ENCODE peak calls at places on chromosomes 11 and 22, in ten cellular contexts. Y is uterus, R is A549, V is right lobe of liver, L is GM12892, W is body of pancreas, S is Peyer's patch, T is heart left ventricle, H is endothelial cell of umbilical vein, D is ovary. C is an unnamed sample.

GRCh38 chr22:42902875-42903510 is 45.9 kb upstream of the ARFGAP3 start:
- DNase-seq in W (no peak), H (no peak), Y (no peak), L (no peak), V (no peak), D (peak; percentile 51), S (no peak), T (no peak), R (no peak), C (no peak)

GRCh38 chr11:64654958-64655541 is 64.0 kb downstream of the SLC22A12 start:
- DNase-seq in S (no peak), W (no peak), Y (no peak), L (no peak), T (no peak), D (no peak), H (no peak), R (no peak), V (no peak), C (no peak)

GRCh38 chr11:114122668-114123067 is 63.2 kb downstream of the ZBTB16 start:
- DNase-seq in R (no peak), T (no peak), D (no peak), Y (no peak), L (no peak), W (no peak), H (no peak), S (no peak), V (no peak), C (no peak)

GRCh38 chr22:20174785-20175596 is 24.1 kb upstream of the CCDC188 start:
- DNase-seq in H (no peak), Y (no peak), D (no peak), W (no peak), L (no peak), S (no peak), R (no peak), T (no peak), V (no peak), C (no peak)

GRCh38 chr11:24502425-24502824 is 5.6 kb downstream of the LUZP2 start:
- DNase-seq in T (no peak), L (no peak), S (no peak), W (no peak), R (no peak), V (no peak), Y (no peak), H (no peak), D (no peak), C (no peak)

GRCh38 chr11:65479184-65480145 is 19.4 kb upstream of the MALAT1 start:
- DNase-seq in Y (peak; percentile 92), L (no peak), D (peak; percentile 86), R (peak; percentile 86), H (peak; percentile 74), W (peak; percentile 84), V (peak; percentile 81), S (peak; percentile 68), T (peak; percentile 73), C (no peak)

GRCh38 chr11:120441592-120441991 is 70.0 kb upstream of the GRIK4 start:
- DNase-seq in W (no peak), Y (no peak), S (no peak), R (no peak), V (no peak), D (no peak), T (no peak), L (no peak), H (no peak), C (no peak)

GRCh38 chr11:125078516-125079140 is 15.5 kb downstream of the SLC37A2 start:
- DNase-seq in H (no peak), V (no peak), R (no peak), D (no peak), W (no peak), Y (no peak), L (no peak), S (no peak), T (no peak), C (no peak)

GRCh38 chr11:7576671-7577225 is 62.9 kb downstream of the PPFIBP2 start:
- DNase-seq in R (no peak), D (no peak), S (no peak), H (peak; percentile 41), Y (peak; percentile 39), L (no peak), V (no peak), W (no peak), T (peak; percentile 72), C (no peak)

GRCh38 chr11:62176766-62177165 is 13.2 kb upstream of the SCGB1D1 start:
- DNase-seq in R (no peak), Y (no peak), D (no peak), W (no peak), H (no peak), S (no peak), V (no peak), L (no peak), T (no peak), C (no peak)
- TF ChIP-seq POLR2A in R (no peak), Y (no peak), D (no peak), W (no peak), H (no peak), S (no peak), V (no peak), L (no peak), T (no peak), C (no peak)

GRCh38 chr22:29766632-29767288 is at the start of gene ZMAT5:
- DNase-seq in L (peak; percentile 97), T (peak; percentile 97), D (peak; percentile 93), S (peak; percentile 98), R (peak; percentile 94), V (peak; percentile 96), W (peak; percentile 97), Y (peak; percentile 95), H (peak; percentile 96), C (peak; percentile 98)

GRCh38 chr22:29768052-29768680 is 997 bp downstream of the UQCR10 start:
- DNase-seq in R (no peak), S (no peak), V (no peak), T (no peak), L (no peak), W (no peak), H (no peak), D (no peak), Y (no peak), C (no peak)

GRCh38 chr22:29773233-29773632 is 6.1 kb downstream of the UQCR10 start:
- DNase-seq in L (no peak), Y (no peak), T (peak; percentile 37), S (no peak), H (no peak), D (no peak), W (no peak), V (no peak), R (peak; percentile 31), C (no peak)

GRCh38 chr22:29767289-29768051 is at the start of gene UQCR10:
- DNase-seq in D (peak; percentile 90), R (peak; percentile 90), S (peak; percentile 97), W (peak; percentile 95), H (no peak), Y (peak; percentile 91), V (peak; percentile 92), L (peak; percentile 91), T (peak; percentile 97), C (peak; percentile 97)

DNA sequence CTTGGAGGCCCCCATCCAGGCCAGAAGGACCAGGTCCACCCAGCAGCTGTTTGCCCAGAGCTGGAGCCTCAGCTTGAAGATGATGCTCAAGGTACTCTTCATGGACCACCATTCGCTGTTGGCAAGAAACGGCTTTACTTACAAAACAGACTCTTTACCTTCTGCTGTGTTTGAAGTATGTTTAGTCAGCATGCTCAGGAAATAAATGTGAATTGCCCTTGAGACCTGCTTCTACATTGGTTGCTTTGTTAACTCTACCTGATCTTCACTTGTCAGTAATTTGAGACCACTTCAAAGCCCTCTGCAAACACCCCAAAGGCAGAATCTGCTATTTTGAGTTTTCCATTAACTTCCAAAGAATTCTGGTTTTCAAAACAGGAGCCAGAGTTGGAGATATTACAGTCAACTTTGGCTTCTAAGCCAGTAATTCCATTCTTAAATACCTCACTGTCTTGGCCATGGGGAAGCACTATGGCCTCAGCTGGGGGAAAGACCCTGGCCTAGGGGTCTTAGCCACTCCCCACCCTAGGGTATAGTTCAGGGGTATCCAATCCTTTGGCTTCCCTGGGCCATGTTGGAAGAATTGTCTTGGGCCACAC is 2.7 kb downstream of the UQCR10 start:
- DNase-seq in V (no peak), R (no peak), H (no peak), W (no peak), D (no peak), L (no peak), S (no peak), Y (no peak), T (no peak), C (no peak)
- TF ChIP-seq POLR2A in V (no peak), R (no peak), H (no peak), W (no peak), D (no peak), L (no peak), S (no peak), Y (no peak), T (no peak), C (no peak)

DNA sequence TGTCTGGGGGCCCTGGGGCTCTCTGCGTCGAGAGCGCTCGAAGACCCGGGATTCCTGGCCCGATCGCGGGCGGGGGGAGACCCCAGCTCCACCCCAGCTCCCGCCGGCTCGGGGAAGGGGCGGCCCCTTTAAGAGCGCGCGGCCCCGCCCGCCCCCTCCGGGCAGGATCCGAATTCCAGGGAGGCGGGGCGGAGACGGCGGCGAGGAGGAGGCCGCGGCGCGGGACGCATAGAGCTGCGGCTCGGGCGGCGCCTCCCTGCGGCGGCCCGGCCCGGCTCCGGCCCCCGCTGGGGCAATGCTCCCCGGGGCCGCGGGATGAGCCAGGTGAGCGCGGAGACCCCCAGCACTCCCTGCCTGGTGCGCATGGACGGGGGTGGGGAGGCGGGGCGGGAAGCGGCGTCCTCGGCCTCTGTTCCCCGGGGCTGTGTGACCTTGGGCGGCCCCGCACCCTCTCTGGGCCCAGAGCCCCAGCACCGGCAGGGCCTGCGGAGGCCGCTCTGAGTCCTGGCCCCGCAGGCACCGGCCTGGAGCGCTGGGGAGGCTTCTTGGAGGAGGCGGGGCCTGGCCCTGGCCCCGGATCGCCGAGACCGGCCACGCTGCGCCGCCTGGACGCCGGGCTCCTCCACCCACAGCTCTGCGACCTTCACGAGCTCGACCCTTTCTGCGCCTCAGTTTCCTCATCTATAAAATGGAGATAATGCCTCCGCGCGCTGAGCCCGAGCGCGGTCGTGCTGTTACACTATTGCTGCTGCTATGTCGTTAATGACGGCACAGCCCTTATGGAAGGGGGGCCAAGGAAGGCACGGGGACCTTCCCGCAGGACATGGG is 594 bp downstream of the GAS2L1 start:
- DNase-seq in Y (peak; percentile 78), T (peak; percentile 93), S (peak; percentile 85), H (peak; percentile 71), V (peak; percentile 87), D (peak; percentile 86), W (peak; percentile 83), L (peak; percentile 37), R (peak; percentile 64), C (peak; percentile 86)
- TF ChIP-seq POLR2A in Y (no peak), T (peak; percentile 87), S (peak; percentile 29), H (peak; percentile 51), V (peak; percentile 36), D (peak; percentile 43), W (peak; percentile 35), L (no peak), R (peak; percentile 38), C (no peak)

DNA sequence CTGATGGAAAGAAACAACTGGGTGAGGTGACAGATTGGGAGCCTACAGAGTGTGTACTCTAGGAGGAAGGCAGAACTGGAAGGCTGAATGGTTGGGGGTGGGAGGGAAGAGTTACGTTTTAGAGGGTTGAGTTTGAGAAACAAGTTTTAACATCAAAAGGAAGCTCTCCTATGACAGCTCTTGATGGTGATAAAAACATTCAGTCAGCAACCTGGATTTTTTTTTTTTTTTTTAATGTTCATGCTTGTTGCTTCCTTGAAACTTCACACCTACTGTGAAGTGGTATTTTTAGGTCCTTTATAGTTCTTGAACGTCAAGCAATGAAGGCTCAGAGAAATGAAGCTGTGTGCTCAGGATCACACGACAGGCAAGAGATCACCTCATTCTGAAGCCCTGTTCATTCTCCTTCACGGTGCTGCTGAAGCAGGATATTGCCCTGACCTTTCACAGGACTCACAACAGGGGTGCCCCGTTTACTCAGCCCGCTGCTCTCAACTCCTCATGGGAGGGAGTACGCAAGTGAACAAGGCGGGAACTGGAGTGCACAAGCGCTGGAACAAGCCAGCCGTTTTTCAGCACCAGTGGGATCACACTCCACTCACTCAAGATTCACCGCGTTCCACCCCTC is 1.6 kb upstream of the TMEM109 start:
- DNase-seq in Y (no peak), H (no peak), T (no peak), S (no peak), D (no peak), V (no peak), R (no peak), L (no peak), W (no peak), C (no peak)
- TF ChIP-seq POLR2A in Y (no peak), H (no peak), T (no peak), S (no peak), D (no peak), V (no peak), R (no peak), L (no peak), W (no peak), C (no peak)

C was measured in spleen.